ENCODE peak calls at places on chromosomes 2 and 18, in five cellular contexts. U, K, C, F and R are unnamed samples.

GRCh38 chr2:118119158-118119715 is 31.0 kb downstream of the INSIG2 start:
- DNase-seq in U (no peak), K (no peak), C (no peak), F (no peak), R (no peak)

GRCh38 chr2:25552343-25552742 is 121.0 kb downstream of the DTNB start:
- DNase-seq in U (no peak), K (no peak), C (no peak), F (no peak), R (no peak)

GRCh38 chr2:232336241-232336736 is 42.3 kb upstream of the ALPP start:
- DNase-seq in U (no peak), K (no peak), C (no peak), F (no peak), R (no peak)

GRCh38 chr2:98453531-98453930 is 8.9 kb downstream of the INPP4A start:
- DNase-seq in U (no peak), K (no peak), C (no peak), F (no peak), R (no peak)

GRCh38 chr18:8091042-8091441 is 518.2 kb upstream of the RAB12 start:
- DNase-seq in U (no peak), K (no peak), C (no peak), F (no peak), R (no peak)

GRCh38 chr2:241741016-241741415 is 6.6 kb downstream of the D2HGDH start:
- DNase-seq in U (no peak), K (no peak), C (no peak), F (peak; percentile 23), R (no peak)

GRCh38 chr18:49472459-49472858 is 12.0 kb upstream of the DYM start:
- DNase-seq in U (no peak), K (no peak), C (no peak), F (no peak), R (no peak)

GRCh38 chr18:66724664-66725356 is 120.9 kb upstream of the CDH19 start:
- DNase-seq in U (no peak), K (no peak), C (no peak), F (no peak), R (peak; percentile 21)

GRCh38 chr2:99827296-99827999 is 314.9 kb downstream of the AFF3 start:
- DNase-seq in U (no peak), K (no peak), C (no peak), F (peak; percentile 98), R (no peak)

GRCh38 chr2:75523313-75524275 is 37.1 kb downstream of the EVA1A start:
- DNase-seq in U (no peak), K (no peak), C (no peak), F (no peak), R (no peak)

GRCh38 chr2:62489162-62489561 is 16.8 kb downstream of the TMEM17 start:
- DNase-seq in U (no peak), K (no peak), C (no peak), F (no peak), R (no peak)

GRCh38 chr18:58520964-58521363 is 107.9 kb downstream of the ALPK2 start:
- DNase-seq in U (no peak), K (no peak), C (no peak), F (no peak), R (no peak)

GRCh38 chr18:39698436-39698835 is 2132.8 kb upstream of the CELF4 start:
- DNase-seq in U (no peak), K (no peak), C (no peak), F (no peak), R (no peak)

GRCh38 chr2:196230051-196230450 is 58.7 kb upstream of the STK17B start:
- DNase-seq in U (no peak), K (no peak), C (no peak), F (no peak), R (no peak)

GRCh38 chr2:220935789-220936321 is 636.2 kb downstream of the EPHA4 start:
- DNase-seq in U (no peak), K (no peak), C (no peak), F (no peak), R (no peak)

GRCh38 chr2:192091480-192091879 is 103.3 kb downstream of the TMEFF2 start:
- DNase-seq in U (no peak), K (no peak), C (no peak), F (no peak), R (no peak)

GRCh38 chr18:41767960-41768359 is 187.1 kb upstream of the PIK3C3 start:
- DNase-seq in U (peak; percentile 24), K (peak; percentile 9), C (no peak), F (no peak), R (peak; percentile 75)

GRCh38 chr2:19348692-19349091 is 9.7 kb downstream of the OSR1 start:
- DNase-seq in U (no peak), K (no peak), C (no peak), F (no peak), R (no peak)

GRCh38 chr2:215527738-215528137 is 91.9 kb upstream of the FN1 start:
- DNase-seq in U (no peak), K (no peak), C (no peak), F (no peak), R (no peak)

GRCh38 chr2:170582747-170583463 is 132.2 kb upstream of the SP5 start:
- DNase-seq in U (no peak), K (peak; percentile 5), C (peak; percentile 37), F (no peak), R (no peak)

GRCh38 chr2:37676274-37676673 is 4.8 kb upstream of the CDC42EP3 start:
- DNase-seq in U (no peak), K (no peak), C (no peak), F (no peak), R (peak; percentile 37)

GRCh38 chr2:143513081-143513480 is 383.9 kb downstream of the ARHGAP15 start:
- DNase-seq in U (no peak), K (peak; percentile 46), C (peak; percentile 24), F (no peak), R (peak; percentile 21)

GRCh38 chr2:39379643-39380524 is 57.2 kb downstream of the MAP4K3 start:
- DNase-seq in U (peak; percentile 41), K (peak; percentile 14), C (no peak), F (peak; percentile 34), R (peak; percentile 48)

GRCh38 chr2:70982971-70983370 is 4.5 kb downstream of the ANKRD53 start:
- DNase-seq in U (no peak), K (no peak), C (no peak), F (no peak), R (no peak)

GRCh38 chr2:8677646-8678592 is 3.9 kb upstream of the ID2 start:
- DNase-seq in U (peak; percentile 90), K (peak; percentile 39), C (peak; percentile 58), F (no peak), R (peak; percentile 87)

GRCh38 chr2:69065735-69066336 is 52.9 kb downstream of the ANTXR1 start:
- DNase-seq in U (peak; percentile 29), K (no peak), C (no peak), F (no peak), R (no peak)

GRCh38 chr2:240858871-240859270 is 9.8 kb upstream of the AGXT start:
- DNase-seq in U (no peak), K (no peak), C (no peak), F (no peak), R (no peak)

GRCh38 chr18:68769423-68769822 is 28.5 kb upstream of the CCDC102B start:
- DNase-seq in U (no peak), K (no peak), C (no peak), F (no peak), R (no peak)

GRCh38 chr2:157438907-157439791 is 4.7 kb downstream of the CYTIP start:
- DNase-seq in U (peak; percentile 62), K (no peak), C (no peak), F (peak; percentile 50), R (no peak)

GRCh38 chr2:97997774-97998392 is 2.1 kb upstream of the TMEM131 start:
- DNase-seq in U (peak; percentile 79), K (no peak), C (no peak), F (no peak), R (peak; percentile 98)

GRCh38 chr2:191064590-191064989 is 50.6 kb upstream of the STAT1 start:
- DNase-seq in U (no peak), K (no peak), C (no peak), F (no peak), R (no peak)

GRCh38 chr18:74796928-74797576 is 199.4 kb downstream of the ZNF407 start:
- DNase-seq in U (peak; percentile 53), K (no peak), C (no peak), F (no peak), R (no peak)

GRCh38 chr18:26655614-26656400 is 107.5 kb upstream of the KCTD1 start:
- DNase-seq in U (peak; percentile 44), K (peak; percentile 58), C (peak; percentile 51), F (no peak), R (peak; percentile 72)

GRCh38 chr2:238859636-238860347 is 11.9 kb downstream of the TWIST2 start:
- DNase-seq in U (no peak), K (no peak), C (no peak), F (no peak), R (no peak)

GRCh38 chr2:98110741-98111140 is 23.8 kb downstream of the VWA3B start:
- DNase-seq in U (no peak), K (no peak), C (no peak), F (no peak), R (no peak)